ENCODE peak calls at places on chromosomes 7 and 10, in eight cellular contexts. Z is sigmoid colon, O is tibial nerve, K is heart left ventricle, W is ovary, G is breast epithelium, E is A549, F is adrenal gland. D is an unnamed sample.

GRCh38 chr7:30459591-30460245 is 18.9 kb downstream of the NOD1 start:
- DNase-seq in Z (peak), O (peak), K (no peak), W (peak), G (no peak), E (peak), F (peak), D (peak)

GRCh38 chr10:126104767-126105166 is 208.4 kb downstream of the FANK1 start:
- DNase-seq in Z (no peak), O (peak), K (peak), W (peak), G (no peak), E (no peak), F (peak), D (peak)

GRCh38 chr10:123349203-123349602 is 195.0 kb downstream of the BUB3 start:
- DNase-seq in Z (no peak), O (no peak), K (no peak), W (no peak), G (no peak), E (no peak), F (no peak), D (no peak)

GRCh38 chr7:104979167-104979841 is 34.7 kb upstream of the KMT2E start:
- DNase-seq in Z (no peak), O (no peak), K (peak), W (no peak), G (no peak), E (no peak), F (no peak), D (peak)

GRCh38 chr10:93475871-93476270 is 6.3 kb downstream of the MYOF start:
- DNase-seq in Z (no peak), O (no peak), K (no peak), W (no peak), G (no peak), E (peak), F (no peak), D (no peak)

GRCh38 chr10:120598377-120598776 is 141.3 kb downstream of the PLPP4 start:
- DNase-seq in Z (no peak), O (no peak), K (no peak), W (no peak), G (no peak), E (no peak), F (no peak), D (no peak)

GRCh38 chr10:30534465-30535144 is 94.9 kb downstream of the LYZL2 start:
- DNase-seq in Z (peak), O (peak), K (peak), W (peak), G (peak), E (peak), F (peak), D (peak)

GRCh38 chr10:5971315-5971832 is 6.0 kb downstream of the IL15RA start:
- DNase-seq in Z (peak), O (no peak), K (peak), W (no peak), G (peak), E (no peak), F (no peak), D (peak)

GRCh38 chr10:117964528-117964927 is 82.2 kb downstream of the RAB11FIP2 start:
- DNase-seq in Z (no peak), O (no peak), K (no peak), W (no peak), G (no peak), E (no peak), F (peak), D (no peak)

GRCh38 chr10:75547391-75548298 is 116.2 kb downstream of the LRMDA start:
- DNase-seq in Z (no peak), O (no peak), K (no peak), W (no peak), G (no peak), E (no peak), F (no peak), D (no peak)

GRCh38 chr7:1255817-1256340 is 23.2 kb downstream of the UNCX start:
- DNase-seq in Z (no peak), O (no peak), K (no peak), W (no peak), G (no peak), E (no peak), F (no peak), D (no peak)

GRCh38 chr10:57338823-57339558 is 928.7 kb downstream of the IPMK start:
- DNase-seq in Z (no peak), O (peak), K (no peak), W (no peak), G (no peak), E (peak), F (peak), D (no peak)

GRCh38 chr7:70408477-70408876 is 723.5 kb upstream of the GALNT17 start:
- DNase-seq in Z (no peak), O (no peak), K (no peak), W (no peak), G (no peak), E (no peak), F (no peak), D (no peak)

GRCh38 chr10:18195060-18195799 is 55.0 kb downstream of the CACNB2 start:
- DNase-seq in Z (peak), O (no peak), K (peak), W (peak), G (no peak), E (no peak), F (no peak), D (no peak)

GRCh38 chr7:46745700-46746090 is 824.6 kb upstream of the IGFBP3 start:
- DNase-seq in Z (no peak), O (no peak), K (no peak), W (no peak), G (no peak), E (no peak), F (no peak), D (no peak)

DNA sequence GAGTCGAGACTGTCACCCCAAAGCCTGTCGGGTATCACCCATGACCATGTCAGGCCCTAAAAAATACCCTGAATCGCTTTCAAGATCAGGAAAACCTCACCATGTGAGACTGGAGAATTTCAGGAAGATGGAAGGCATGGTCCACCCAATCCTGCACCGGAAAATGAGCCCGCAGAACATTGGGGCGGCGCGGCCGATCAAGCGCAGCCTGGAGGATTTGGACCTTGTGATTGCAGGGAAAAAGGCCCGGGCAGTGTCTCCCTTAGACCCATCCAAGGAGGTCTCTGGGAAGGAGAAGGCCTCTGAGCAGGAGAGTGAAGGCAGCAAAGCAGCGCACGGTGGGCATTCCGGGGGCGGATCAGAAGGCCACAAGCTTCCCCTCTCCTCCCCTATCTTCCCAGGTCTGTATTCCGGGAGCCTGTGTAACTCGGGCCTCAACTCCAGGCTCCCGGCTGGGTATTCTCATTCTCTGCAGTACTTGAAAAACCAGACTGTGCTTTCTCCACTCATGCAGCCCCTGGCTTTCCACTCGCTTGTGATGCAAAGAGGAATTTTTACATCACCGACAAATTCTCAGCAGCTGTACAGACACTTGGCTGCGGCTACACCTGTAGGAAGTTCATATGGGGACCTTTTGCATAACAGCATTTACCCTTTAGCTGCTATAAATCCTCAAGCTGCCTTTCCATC is 176.2 kb downstream of the RTKN2 start:
- DNase-seq in Z (no peak), O (no peak), K (no peak), W (no peak), G (no peak), E (no peak), F (no peak), D (no peak)
- TF ChIP-seq POLR2A in Z (no peak), O (no peak), K (no peak), W (no peak), G (no peak), E (no peak), F (no peak), D (no peak)

GRCh38 chr7:95845007-95845406 is 72.7 kb downstream of the DYNC1I1 start:
- DNase-seq in Z (no peak), O (no peak), K (no peak), W (no peak), G (no peak), E (no peak), F (no peak), D (no peak)

GRCh38 chr7:95840953-95841950 is 68.9 kb downstream of the DYNC1I1 start:
- DNase-seq in Z (no peak), O (no peak), K (no peak), W (no peak), G (no peak), E (peak), F (no peak), D (no peak)

GRCh38 chr7:95847061-95847460 is 74.7 kb downstream of the DYNC1I1 start:
- DNase-seq in Z (no peak), O (no peak), K (no peak), W (no peak), G (no peak), E (no peak), F (no peak), D (no peak)

DNA sequence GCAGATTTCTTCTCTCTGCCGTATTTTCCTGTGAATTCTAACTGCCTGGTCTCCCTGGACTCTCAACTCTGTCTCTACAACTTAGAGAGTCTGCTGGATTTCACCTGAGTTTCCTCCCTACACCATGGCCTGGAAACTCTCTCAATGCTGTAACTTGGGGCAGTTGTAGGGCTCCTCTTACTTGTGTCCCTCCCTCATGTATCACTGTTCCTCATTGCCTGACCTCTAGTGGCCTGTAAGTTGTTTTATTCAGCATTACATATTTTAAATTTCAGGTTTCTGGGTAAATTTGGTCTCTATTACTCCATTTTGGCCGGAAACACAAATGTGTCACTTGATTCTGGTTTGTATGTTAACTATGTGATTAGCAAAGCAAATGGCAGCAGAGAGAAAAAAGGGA is 70.9 kb downstream of the DYNC1I1 start:
- DNase-seq in Z (no peak), O (no peak), K (no peak), W (no peak), G (no peak), E (no peak), F (no peak), D (no peak)
- TF ChIP-seq CTCF in Z (no peak), O (no peak), K (no peak), W (no peak), G (no peak), E (peak), F (no peak), D (no peak)

GRCh38 chr10:43401627-43402026 is 7.4 kb downstream of the HNRNPF start:
- DNase-seq in Z (no peak), O (no peak), K (no peak), W (no peak), G (no peak), E (no peak), F (no peak), D (peak)
- H3K4me3 ChIP-seq in Z (no peak), O (no peak), K (no peak), W (no peak), G (no peak), E (no peak), F (no peak), D (no peak)

GRCh38 chr10:48470115-48470892 is 134.6 kb downstream of the ARHGAP22 start:
- DNase-seq in Z (no peak), O (no peak), K (no peak), W (peak), G (no peak), E (no peak), F (peak), D (peak)
- TF ChIP-seq POLR2A in Z (no peak), O (no peak), K (no peak), W (no peak), G (no peak), E (no peak), F (no peak), D (no peak)

GRCh38 chr7:50315193-50315592 is 10.7 kb downstream of the IKZF1 start:
- DNase-seq in Z (no peak), O (no peak), K (no peak), W (no peak), G (no peak), E (no peak), F (no peak), D (no peak)

GRCh38 chr7:50314778-50315177 is 10.3 kb downstream of the IKZF1 start:
- DNase-seq in Z (no peak), O (no peak), K (no peak), W (no peak), G (no peak), E (no peak), F (no peak), D (no peak)

GRCh38 chr7:50317697-50318640 is 13.5 kb downstream of the IKZF1 start:
- DNase-seq in Z (no peak), O (no peak), K (no peak), W (no peak), G (no peak), E (no peak), F (no peak), D (no peak)

GRCh38 chr7:50315739-50316671 is 11.5 kb downstream of the IKZF1 start:
- DNase-seq in Z (no peak), O (no peak), K (no peak), W (no peak), G (no peak), E (no peak), F (no peak), D (no peak)

GRCh38 chr7:50317221-50317678 is 12.7 kb downstream of the IKZF1 start:
- DNase-seq in Z (no peak), O (no peak), K (no peak), W (no peak), G (no peak), E (no peak), F (no peak), D (no peak)
- TF ChIP-seq CTCF in Z (no peak), O (no peak), K (no peak), W (no peak), G (no peak), E (no peak), F (no peak), D (no peak)